ENCODE peak calls at places on chromosome 7, in eight cellular contexts. One of them, this sample, is unnamed.

GRCh38 chr7:19709249-19709578 is 377 bp upstream of the POLR1F start:
- DNase-seq in BE2C: no peak
- DNase-seq in progenitor cell of endocrine pancreas: no peak
- DNase-seq in stomach: no peak
- DNase-seq in gastrocnemius medialis: no peak
- DNase-seq in mammary epithelial cell: no peak
- DNase-seq in foreskin fibroblast: no peak
- DNase-seq in CD8-positive, alpha-beta T cell: no peak
- DNase-seq in this sample: no peak

GRCh38 chr7:28573059-28573553 is 160.8 kb downstream of the CREB5 start:
- DNase-seq in progenitor cell of endocrine pancreas: no peak
- DNase-seq in stomach: peak
- DNase-seq in foreskin fibroblast: no peak
- DNase-seq in BE2C: peak
- DNase-seq in gastrocnemius medialis: no peak
- DNase-seq in mammary epithelial cell: peak
- DNase-seq in CD8-positive, alpha-beta T cell: no peak
- DNase-seq in this sample: no peak

GRCh38 chr7:132390705-132391104 is 185.6 kb downstream of the PLXNA4 start:
- DNase-seq in foreskin fibroblast: peak
- DNase-seq in stomach: no peak
- DNase-seq in BE2C: no peak
- DNase-seq in mammary epithelial cell: no peak
- DNase-seq in gastrocnemius medialis: no peak
- DNase-seq in CD8-positive, alpha-beta T cell: no peak
- DNase-seq in progenitor cell of endocrine pancreas: no peak
- DNase-seq in this sample: no peak

GRCh38 chr7:727806-728460 is 852 bp upstream of the PRKAR1B start:
- DNase-seq in mammary epithelial cell: no peak
- DNase-seq in foreskin fibroblast: peak
- DNase-seq in BE2C: no peak
- DNase-seq in gastrocnemius medialis: no peak
- DNase-seq in stomach: no peak
- DNase-seq in progenitor cell of endocrine pancreas: no peak
- DNase-seq in CD8-positive, alpha-beta T cell: no peak
- DNase-seq in this sample: peak

GRCh38 chr7:133536450-133536849 is 283.6 kb downstream of the EXOC4 start:
- DNase-seq in CD8-positive, alpha-beta T cell: no peak
- DNase-seq in foreskin fibroblast: no peak
- DNase-seq in progenitor cell of endocrine pancreas: no peak
- DNase-seq in stomach: no peak
- DNase-seq in BE2C: no peak
- DNase-seq in gastrocnemius medialis: no peak
- DNase-seq in mammary epithelial cell: no peak
- DNase-seq in this sample: no peak

GRCh38 chr7:95577137-95577536 is 19.2 kb downstream of the PDK4 start:
- DNase-seq in stomach: no peak
- DNase-seq in CD8-positive, alpha-beta T cell: no peak
- DNase-seq in progenitor cell of endocrine pancreas: no peak
- DNase-seq in BE2C: no peak
- DNase-seq in foreskin fibroblast: no peak
- DNase-seq in gastrocnemius medialis: no peak
- DNase-seq in mammary epithelial cell: peak
- DNase-seq in this sample: no peak

GRCh38 chr7:46786221-46786951 is 795.5 kb downstream of the TNS3 start:
- DNase-seq in mammary epithelial cell: peak
- DNase-seq in stomach: no peak
- DNase-seq in CD8-positive, alpha-beta T cell: no peak
- DNase-seq in BE2C: no peak
- DNase-seq in gastrocnemius medialis: no peak
- DNase-seq in foreskin fibroblast: peak
- DNase-seq in progenitor cell of endocrine pancreas: no peak
- DNase-seq in this sample: no peak

GRCh38 chr7:41491752-41492405 is 211.0 kb downstream of the INHBA start:
- DNase-seq in foreskin fibroblast: no peak
- DNase-seq in mammary epithelial cell: no peak
- DNase-seq in BE2C: no peak
- DNase-seq in progenitor cell of endocrine pancreas: no peak
- DNase-seq in stomach: no peak
- DNase-seq in CD8-positive, alpha-beta T cell: no peak
- DNase-seq in gastrocnemius medialis: no peak
- DNase-seq in this sample: no peak

GRCh38 chr7:21916629-21917028 is 29.1 kb downstream of the CDCA7L start:
- DNase-seq in gastrocnemius medialis: no peak
- DNase-seq in mammary epithelial cell: peak
- DNase-seq in stomach: no peak
- DNase-seq in BE2C: no peak
- DNase-seq in CD8-positive, alpha-beta T cell: no peak
- DNase-seq in progenitor cell of endocrine pancreas: no peak
- DNase-seq in foreskin fibroblast: no peak
- DNase-seq in this sample: no peak

GRCh38 chr7:89602984-89603383 is 551.3 kb upstream of the STEAP1 start:
- DNase-seq in stomach: no peak
- DNase-seq in progenitor cell of endocrine pancreas: no peak
- DNase-seq in CD8-positive, alpha-beta T cell: no peak
- DNase-seq in mammary epithelial cell: no peak
- DNase-seq in gastrocnemius medialis: no peak
- DNase-seq in foreskin fibroblast: no peak
- DNase-seq in BE2C: no peak
- DNase-seq in this sample: no peak

GRCh38 chr7:151028948-151029501 is 775 bp downstream of the ABCB8 start:
- DNase-seq in mammary epithelial cell: no peak
- DNase-seq in BE2C: no peak
- DNase-seq in gastrocnemius medialis: no peak
- DNase-seq in CD8-positive, alpha-beta T cell: no peak
- DNase-seq in foreskin fibroblast: no peak
- DNase-seq in stomach: no peak
- DNase-seq in progenitor cell of endocrine pancreas: no peak
- DNase-seq in this sample: no peak

GRCh38 chr7:86598721-86599120 is 45.0 kb upstream of the GRM3 start:
- DNase-seq in CD8-positive, alpha-beta T cell: no peak
- DNase-seq in BE2C: no peak
- DNase-seq in progenitor cell of endocrine pancreas: no peak
- DNase-seq in gastrocnemius medialis: no peak
- DNase-seq in stomach: no peak
- DNase-seq in foreskin fibroblast: no peak
- DNase-seq in mammary epithelial cell: no peak
- DNase-seq in this sample: no peak

GRCh38 chr7:123580406-123581161 is 21.0 kb upstream of the ASB15 start:
- DNase-seq in foreskin fibroblast: peak
- DNase-seq in BE2C: peak
- DNase-seq in gastrocnemius medialis: no peak
- DNase-seq in CD8-positive, alpha-beta T cell: no peak
- DNase-seq in mammary epithelial cell: peak
- DNase-seq in progenitor cell of endocrine pancreas: no peak
- DNase-seq in stomach: no peak
- DNase-seq in this sample: peak

GRCh38 chr7:50336909-50337703 is 32.6 kb downstream of the IKZF1 start:
- DNase-seq in progenitor cell of endocrine pancreas: no peak
- DNase-seq in gastrocnemius medialis: no peak
- DNase-seq in foreskin fibroblast: no peak
- DNase-seq in stomach: no peak
- DNase-seq in BE2C: no peak
- DNase-seq in CD8-positive, alpha-beta T cell: no peak
- DNase-seq in mammary epithelial cell: no peak
- DNase-seq in this sample: no peak

GRCh38 chr7:112272921-112273561 is 66.5 kb downstream of the ZNF277 start:
- DNase-seq in progenitor cell of endocrine pancreas: no peak
- DNase-seq in BE2C: no peak
- DNase-seq in foreskin fibroblast: peak
- DNase-seq in stomach: no peak
- DNase-seq in CD8-positive, alpha-beta T cell: no peak
- DNase-seq in gastrocnemius medialis: no peak
- DNase-seq in mammary epithelial cell: no peak
- DNase-seq in this sample: no peak

GRCh38 chr7:119713606-119714005 is 559.4 kb upstream of the KCND2 start:
- DNase-seq in foreskin fibroblast: no peak
- DNase-seq in gastrocnemius medialis: no peak
- DNase-seq in CD8-positive, alpha-beta T cell: no peak
- DNase-seq in stomach: no peak
- DNase-seq in progenitor cell of endocrine pancreas: no peak
- DNase-seq in mammary epithelial cell: no peak
- DNase-seq in BE2C: no peak
- DNase-seq in this sample: no peak

GRCh38 chr7:43647314-43647691 is 64.4 kb downstream of the STK17A start:
- DNase-seq in gastrocnemius medialis: no peak
- DNase-seq in progenitor cell of endocrine pancreas: no peak
- DNase-seq in BE2C: no peak
- DNase-seq in stomach: no peak
- DNase-seq in foreskin fibroblast: peak
- DNase-seq in mammary epithelial cell: no peak
- DNase-seq in CD8-positive, alpha-beta T cell: no peak
- DNase-seq in this sample: no peak

GRCh38 chr7:108016841-108017775 is 14.1 kb upstream of the LAMB1 start:
- DNase-seq in progenitor cell of endocrine pancreas: no peak
- DNase-seq in CD8-positive, alpha-beta T cell: no peak
- DNase-seq in foreskin fibroblast: peak
- DNase-seq in gastrocnemius medialis: no peak
- DNase-seq in mammary epithelial cell: peak
- DNase-seq in BE2C: no peak
- DNase-seq in stomach: no peak
- DNase-seq in this sample: no peak

GRCh38 chr7:66157060-66157459 is 42.4 kb downstream of the CRCP start:
- DNase-seq in mammary epithelial cell: no peak
- DNase-seq in gastrocnemius medialis: no peak
- DNase-seq in progenitor cell of endocrine pancreas: no peak
- DNase-seq in CD8-positive, alpha-beta T cell: no peak
- DNase-seq in stomach: no peak
- DNase-seq in foreskin fibroblast: no peak
- DNase-seq in BE2C: peak
- DNase-seq in this sample: no peak

GRCh38 chr7:150520145-150520544 is 5.5 kb downstream of the GIMAP7 start:
- DNase-seq in progenitor cell of endocrine pancreas: no peak
- DNase-seq in gastrocnemius medialis: no peak
- DNase-seq in mammary epithelial cell: no peak
- DNase-seq in stomach: no peak
- DNase-seq in foreskin fibroblast: no peak
- DNase-seq in CD8-positive, alpha-beta T cell: peak
- DNase-seq in BE2C: no peak
- DNase-seq in this sample: no peak

GRCh38 chr7:117259626-117260025 is 63.2 kb downstream of the WNT2 start:
- DNase-seq in mammary epithelial cell: peak
- DNase-seq in progenitor cell of endocrine pancreas: no peak
- DNase-seq in BE2C: no peak
- DNase-seq in foreskin fibroblast: peak
- DNase-seq in gastrocnemius medialis: no peak
- DNase-seq in CD8-positive, alpha-beta T cell: no peak
- DNase-seq in stomach: no peak
- DNase-seq in this sample: no peak

GRCh38 chr7:517848-518629 is 1.6 kb downstream of the PDGFA start:
- DNase-seq in CD8-positive, alpha-beta T cell: no peak
- DNase-seq in foreskin fibroblast: peak
- DNase-seq in BE2C: no peak
- DNase-seq in progenitor cell of endocrine pancreas: no peak
- DNase-seq in gastrocnemius medialis: peak
- DNase-seq in mammary epithelial cell: peak
- DNase-seq in stomach: peak
- DNase-seq in this sample: peak

GRCh38 chr7:158107806-158108205 is 479.8 kb downstream of the PTPRN2 start:
- DNase-seq in gastrocnemius medialis: no peak
- DNase-seq in progenitor cell of endocrine pancreas: no peak
- DNase-seq in BE2C: no peak
- DNase-seq in CD8-positive, alpha-beta T cell: no peak
- DNase-seq in stomach: peak
- DNase-seq in mammary epithelial cell: no peak
- DNase-seq in foreskin fibroblast: no peak
- DNase-seq in this sample: no peak

GRCh38 chr7:101235050-101235449 is 2.6 kb downstream of the CLDN15 start:
- DNase-seq in mammary epithelial cell: no peak
- DNase-seq in foreskin fibroblast: no peak
- DNase-seq in BE2C: no peak
- DNase-seq in stomach: no peak
- DNase-seq in gastrocnemius medialis: no peak
- DNase-seq in CD8-positive, alpha-beta T cell: no peak
- DNase-seq in progenitor cell of endocrine pancreas: no peak
- DNase-seq in this sample: no peak
- TF ChIP-seq CTCF in mammary epithelial cell: peak
- TF ChIP-seq CTCF in foreskin fibroblast: peak
- TF ChIP-seq CTCF in BE2C: peak
- TF ChIP-seq CTCF in stomach: no peak
- TF ChIP-seq CTCF in gastrocnemius medialis: no peak
- TF ChIP-seq CTCF in CD8-positive, alpha-beta T cell: no peak
- TF ChIP-seq CTCF in progenitor cell of endocrine pancreas: peak
- TF ChIP-seq CTCF in this sample: peak

GRCh38 chr7:101216860-101217387 is 457 bp downstream of the PLOD3 start:
- DNase-seq in foreskin fibroblast: no peak
- DNase-seq in mammary epithelial cell: peak
- DNase-seq in stomach: no peak
- DNase-seq in CD8-positive, alpha-beta T cell: no peak
- DNase-seq in progenitor cell of endocrine pancreas: peak
- DNase-seq in BE2C: no peak
- DNase-seq in gastrocnemius medialis: no peak
- DNase-seq in this sample: peak
- TF ChIP-seq CTCF in foreskin fibroblast: peak
- TF ChIP-seq CTCF in mammary epithelial cell: no peak
- TF ChIP-seq CTCF in stomach: no peak
- TF ChIP-seq CTCF in CD8-positive, alpha-beta T cell: no peak
- TF ChIP-seq CTCF in progenitor cell of endocrine pancreas: no peak
- TF ChIP-seq CTCF in BE2C: peak
- TF ChIP-seq CTCF in gastrocnemius medialis: no peak
- TF ChIP-seq CTCF in this sample: no peak

GRCh38 chr7:53358301-53358700 is 322.9 kb downstream of the POM121L12 start:
- DNase-seq in progenitor cell of endocrine pancreas: no peak
- DNase-seq in mammary epithelial cell: no peak
- DNase-seq in BE2C: no peak
- DNase-seq in CD8-positive, alpha-beta T cell: no peak
- DNase-seq in stomach: no peak
- DNase-seq in foreskin fibroblast: no peak
- DNase-seq in gastrocnemius medialis: no peak
- DNase-seq in this sample: no peak
- TF ChIP-seq CTCF in progenitor cell of endocrine pancreas: no peak
- TF ChIP-seq CTCF in mammary epithelial cell: no peak
- TF ChIP-seq CTCF in BE2C: peak
- TF ChIP-seq CTCF in CD8-positive, alpha-beta T cell: no peak
- TF ChIP-seq CTCF in stomach: no peak
- TF ChIP-seq CTCF in foreskin fibroblast: no peak
- TF ChIP-seq CTCF in gastrocnemius medialis: no peak
- TF ChIP-seq CTCF in this sample: no peak

GRCh38 chr7:75624134-75624832 is 114.5 kb downstream of the HIP1 start:
- DNase-seq in foreskin fibroblast: peak
- DNase-seq in BE2C: no peak
- DNase-seq in mammary epithelial cell: no peak
- DNase-seq in gastrocnemius medialis: peak
- DNase-seq in progenitor cell of endocrine pancreas: no peak
- DNase-seq in stomach: peak
- DNase-seq in CD8-positive, alpha-beta T cell: no peak
- DNase-seq in this sample: no peak

GRCh38 chr7:75628055-75628454 is 110.7 kb downstream of the HIP1 start:
- DNase-seq in stomach: no peak
- DNase-seq in BE2C: no peak
- DNase-seq in gastrocnemius medialis: no peak
- DNase-seq in foreskin fibroblast: no peak
- DNase-seq in progenitor cell of endocrine pancreas: no peak
- DNase-seq in CD8-positive, alpha-beta T cell: no peak
- DNase-seq in mammary epithelial cell: no peak
- DNase-seq in this sample: no peak

GRCh38 chr7:75623390-75624133 is 115.2 kb downstream of the HIP1 start:
- DNase-seq in mammary epithelial cell: no peak
- DNase-seq in foreskin fibroblast: no peak
- DNase-seq in gastrocnemius medialis: no peak
- DNase-seq in progenitor cell of endocrine pancreas: no peak
- DNase-seq in BE2C: no peak
- DNase-seq in stomach: no peak
- DNase-seq in CD8-positive, alpha-beta T cell: no peak
- DNase-seq in this sample: no peak

GRCh38 chr7:75626954-75627353 is 111.8 kb downstream of the HIP1 start:
- DNase-seq in foreskin fibroblast: no peak
- DNase-seq in stomach: no peak
- DNase-seq in CD8-positive, alpha-beta T cell: no peak
- DNase-seq in BE2C: no peak
- DNase-seq in mammary epithelial cell: no peak
- DNase-seq in progenitor cell of endocrine pancreas: no peak
- DNase-seq in gastrocnemius medialis: no peak
- DNase-seq in this sample: no peak

GRCh38 chr7:75625868-75626267 is 112.9 kb downstream of the HIP1 start:
- DNase-seq in stomach: no peak
- DNase-seq in gastrocnemius medialis: no peak
- DNase-seq in foreskin fibroblast: no peak
- DNase-seq in mammary epithelial cell: no peak
- DNase-seq in BE2C: no peak
- DNase-seq in CD8-positive, alpha-beta T cell: no peak
- DNase-seq in progenitor cell of endocrine pancreas: no peak
- DNase-seq in this sample: no peak
- TF ChIP-seq CTCF in stomach: no peak
- TF ChIP-seq CTCF in gastrocnemius medialis: no peak
- TF ChIP-seq CTCF in foreskin fibroblast: no peak
- TF ChIP-seq CTCF in mammary epithelial cell: no peak
- TF ChIP-seq CTCF in BE2C: no peak
- TF ChIP-seq CTCF in CD8-positive, alpha-beta T cell: no peak
- TF ChIP-seq CTCF in progenitor cell of endocrine pancreas: no peak
- TF ChIP-seq CTCF in this sample: no peak